ENCODE peak calls at places on chromosomes 2 and 18, in four cellular contexts. Z is astrocyte, T is HepG2, W is HFF-Myc. E is an unnamed sample.

GRCh38 chr2:152036611-152037469 is 62.0 kb downstream of the CACNB4 start:
- DNase-seq in Z (peak; percentile 44), T (peak; percentile 73), W (peak; percentile 27), E (no peak)

GRCh38 chr2:112646791-112647720 is 1.3 kb downstream of the SLC20A1 start:
- DNase-seq in Z (no peak), T (no peak), W (no peak), E (no peak)

GRCh38 chr2:96825057-96825456 is 9.0 kb downstream of the CNNM3 start:
- DNase-seq in Z (no peak), T (no peak), W (no peak), E (no peak)

GRCh38 chr2:120421830-120422175 is 75.9 kb downstream of the INHBB start:
- DNase-seq in Z (no peak), T (no peak), W (no peak), E (no peak)

GRCh38 chr2:10322973-10323372 is 20.3 kb downstream of the HPCAL1 start:
- DNase-seq in Z (no peak), T (no peak), W (no peak), E (no peak)

GRCh38 chr18:3054785-3055184 is 41.8 kb upstream of the LPIN2 start:
- DNase-seq in Z (no peak), T (no peak), W (no peak), E (no peak)

GRCh38 chr18:10343778-10344177 is 110.7 kb upstream of the APCDD1 start:
- DNase-seq in Z (no peak), T (no peak), W (no peak), E (no peak)

GRCh38 chr2:33371304-33372090 is 105.0 kb upstream of the RASGRP3 start:
- DNase-seq in Z (no peak), T (no peak), W (no peak), E (no peak)

GRCh38 chr18:68234115-68234514 is 480.8 kb downstream of the TMX3 start:
- DNase-seq in Z (peak; percentile 58), T (no peak), W (no peak), E (no peak)

GRCh38 chr2:235694721-235695601 is 201.1 kb downstream of the AGAP1 start:
- DNase-seq in Z (no peak), T (peak; percentile 41), W (no peak), E (no peak)

GRCh38 chr2:21996339-21996738 is 872.6 kb downstream of the TDRD15 start:
- DNase-seq in Z (no peak), T (no peak), W (no peak), E (no peak)

GRCh38 chr18:49510393-49511115 is 23.5 kb upstream of the C18orf32 start:
- DNase-seq in Z (no peak), T (no peak), W (no peak), E (no peak)

GRCh38 chr2:66389651-66390131 is 45.2 kb upstream of the MEIS1 start:
- DNase-seq in Z (peak; percentile 53), T (no peak), W (no peak), E (no peak)

GRCh38 chr2:61585383-61585782 is 47.2 kb upstream of the XPO1 start:
- DNase-seq in Z (no peak), T (no peak), W (no peak), E (no peak)

GRCh38 chr2:158395166-158395565 is 61.4 kb downstream of the CCDC148 start:
- DNase-seq in Z (peak; percentile 38), T (no peak), W (no peak), E (no peak)

GRCh38 chr2:199757466-199757865 is 93.5 kb downstream of the FTCDNL1 start:
- DNase-seq in Z (peak; percentile 3), T (no peak), W (no peak), E (no peak)

GRCh38 chr2:134402385-134402784 is 148.5 kb downstream of the MGAT5 start:
- DNase-seq in Z (peak; percentile 26), T (peak; percentile 61), W (no peak), E (no peak)

GRCh38 chr2:207227062-207227748 is 61.5 kb upstream of the KLF7 start:
- DNase-seq in Z (peak; percentile 41), T (no peak), W (no peak), E (no peak)

GRCh38 chr2:181916726-181917377 is 25.3 kb downstream of the ITPRID2 start:
- DNase-seq in Z (peak; percentile 74), T (no peak), W (no peak), E (no peak)

GRCh38 chr2:121471571-121472464 is 58.9 kb upstream of the RNU4ATAC start:
- DNase-seq in Z (peak; percentile 88), T (no peak), W (no peak), E (peak; percentile 32)

GRCh38 chr2:10084567-10084910 is 4.3 kb upstream of the CYS1 start:
- DNase-seq in Z (no peak), T (no peak), W (no peak), E (no peak)

GRCh38 chr2:241926541-241927311 is 57.2 kb downstream of the RTP5 start:
- DNase-seq in Z (no peak), T (peak; percentile 61), W (no peak), E (no peak)

GRCh38 chr2:191869178-191869577 is 22.3 kb upstream of the CAVIN2 start:
- DNase-seq in Z (no peak), T (peak; percentile 67), W (no peak), E (no peak)

GRCh38 chr2:239287461-239287860 is 113.4 kb downstream of the HDAC4 start:
- DNase-seq in Z (peak; percentile 52), T (no peak), W (no peak), E (no peak)

GRCh38 chr2:118062669-118063068 is 25.6 kb upstream of the INSIG2 start:
- DNase-seq in Z (no peak), T (peak; percentile 23), W (no peak), E (no peak)

GRCh38 chr2:236718207-236718992 is 148.8 kb downstream of the ACKR3 start:
- DNase-seq in Z (peak; percentile 89), T (no peak), W (no peak), E (no peak)

GRCh38 chr2:42545023-42545713 is 23.3 kb upstream of the MTA3 start:
- DNase-seq in Z (no peak), T (no peak), W (no peak), E (no peak)

GRCh38 chr2:167596072-167596471 is 651.3 kb downstream of the STK39 start:
- DNase-seq in Z (no peak), T (no peak), W (no peak), E (no peak)

GRCh38 chr18:35949903-35950627 is 22.4 kb upstream of the RMP24 start:
- DNase-seq in Z (peak; percentile 51), T (peak; percentile 56), W (no peak), E (peak; percentile 19)

GRCh38 chr2:796151-796955 is 119.1 kb upstream of the TMEM18 start:
- DNase-seq in Z (no peak), T (no peak), W (no peak), E (no peak)

GRCh38 chr18:2970762-2971659 is 41.9 kb downstream of the LPIN2 start:
- DNase-seq in Z (no peak), T (no peak), W (no peak), E (no peak)

GRCh38 chr2:10859261-10859660 is 46.7 kb upstream of the PDIA6 start:
- DNase-seq in Z (no peak), T (no peak), W (no peak), E (no peak)

GRCh38 chr18:62069556-62069955 is 117.3 kb downstream of the PIGN start:
- DNase-seq in Z (no peak), T (no peak), W (no peak), E (no peak)

GRCh38 chr2:27231921-27232320 is 14.8 kb downstream of the CAD start:
- DNase-seq in Z (no peak), T (no peak), W (no peak), E (no peak)

GRCh38 chr2:11389551-11390528 is 45.4 kb upstream of the ROCK2 start:
- DNase-seq in Z (peak; percentile 74), T (peak; percentile 93), W (peak; percentile 44), E (no peak)

DNA sequence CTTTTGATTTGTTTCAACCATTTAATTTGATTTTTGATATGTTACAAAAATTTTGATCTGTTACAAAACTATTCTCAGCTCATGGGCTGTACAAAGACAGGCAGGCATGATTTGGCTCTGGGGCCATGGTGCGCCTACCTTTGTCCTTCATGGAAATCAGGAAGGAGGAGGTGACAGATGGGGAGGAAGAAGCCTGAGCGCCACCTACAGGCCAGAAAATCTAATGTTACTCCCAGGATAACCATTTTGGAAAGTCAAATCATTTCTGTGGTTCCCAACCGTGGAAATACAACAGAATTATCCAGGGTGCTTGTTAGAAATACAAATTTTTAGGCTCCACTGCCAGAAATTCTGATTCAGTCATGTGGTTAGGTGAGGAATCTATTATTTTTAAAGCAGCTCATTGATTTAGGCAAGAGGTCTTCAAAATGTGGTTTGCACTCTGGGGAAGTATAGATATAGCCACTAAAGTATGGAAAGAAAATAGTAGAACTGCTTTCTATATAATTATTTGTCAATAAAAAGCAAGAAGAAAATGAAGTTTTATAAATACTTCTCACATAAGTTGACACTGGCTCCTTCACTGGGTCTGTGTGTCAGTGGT is 93.9 kb downstream of the EVA1A start:
- DNase-seq in Z (no peak), T (peak; percentile 39), W (no peak), E (peak; percentile 11)
- TF ChIP-seq CTCF in Z (peak; percentile 43), T (peak; percentile 61), W (peak; percentile 66), E (peak; percentile 73)

GRCh38 chr18:5964996-5965395 is 69.7 kb upstream of the TMEM200C start:
- DNase-seq in Z (no peak), T (no peak), W (no peak), E (no peak)

GRCh38 chr18:5967666-5968065 is 72.3 kb upstream of the TMEM200C start:
- DNase-seq in Z (no peak), T (no peak), W (no peak), E (no peak)

GRCh38 chr18:5966514-5966913 is 71.2 kb upstream of the TMEM200C start:
- DNase-seq in Z (no peak), T (no peak), W (no peak), E (no peak)

GRCh38 chr18:5964596-5964995 is 69.3 kb upstream of the TMEM200C start:
- DNase-seq in Z (no peak), T (no peak), W (no peak), E (no peak)

GRCh38 chr18:5967007-5967406 is 71.7 kb upstream of the TMEM200C start:
- DNase-seq in Z (no peak), T (no peak), W (no peak), E (no peak)
- H3K4me3 ChIP-seq in Z (no peak overlapping the region), T (no peak overlapping the region), W (no peak overlapping the region), E (no peak overlapping the region)

GRCh38 chr2:39435254-39435653 is 1.8 kb downstream of the MAP4K3 start:
- DNase-seq in Z (no peak), T (no peak), W (no peak), E (no peak)

GRCh38 chr2:39431592-39432316 is 5.3 kb downstream of the MAP4K3 start:
- DNase-seq in Z (no peak), T (no peak), W (no peak), E (no peak)

GRCh38 chr2:39432701-39433100 is 4.4 kb downstream of the MAP4K3 start:
- DNase-seq in Z (no peak), T (no peak), W (no peak), E (no peak)

GRCh38 chr2:39434233-39434897 is 2.7 kb downstream of the MAP4K3 start:
- DNase-seq in Z (no peak), T (no peak), W (no peak), E (no peak)

GRCh38 chr2:39433586-39434195 is 3.4 kb downstream of the MAP4K3 start:
- DNase-seq in Z (no peak), T (no peak), W (no peak), E (no peak)
- TF ChIP-seq CTCF in Z (no peak), T (no peak), W (no peak), E (no peak)

DNA sequence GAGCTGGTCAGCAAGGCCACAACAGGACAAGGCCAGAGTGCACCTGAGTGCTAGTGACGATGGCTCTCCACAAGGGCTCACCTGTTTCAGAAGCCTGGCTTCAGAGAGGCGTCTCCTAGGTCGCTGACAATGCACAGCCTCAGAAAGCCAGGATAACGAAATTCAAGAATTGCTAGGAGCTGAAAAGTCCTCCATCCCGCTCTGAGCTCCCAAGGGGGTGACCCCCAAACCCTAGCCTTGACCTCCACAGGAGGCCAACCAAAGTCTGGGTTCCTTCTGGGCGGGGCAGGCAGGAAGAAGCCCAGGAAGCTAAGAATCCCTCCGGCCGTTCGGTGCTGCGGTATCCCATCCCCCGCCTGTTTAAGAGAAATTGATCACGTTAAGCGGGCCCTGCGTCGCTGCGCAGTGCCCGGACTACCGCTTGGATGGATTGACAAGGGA is 2.5 kb upstream of the OSR1 start:
- DNase-seq in Z (no peak), T (no peak), W (no peak), E (no peak)
- H3K4me3 ChIP-seq in Z (peak overlapping the region; percentile 84), T (no peak overlapping the region), W (no peak overlapping the region), E (no peak overlapping the region)